ENCODE peak calls at places on chromosomes 5 and 9, in four cellular contexts. I, P, M and F are unnamed samples.

GRCh38 chr9:94937214-94937903 is 210.9 kb downstream of the AOPEP start:
- DNase-seq in I (peak), P (no peak), M (no peak), F (no peak)

GRCh38 chr5:127590154-127590722 is 58.6 kb upstream of the CTXN3 start:
- DNase-seq in I (no peak), P (no peak), M (no peak), F (no peak)

GRCh38 chr9:104682642-104683041 is 11.7 kb upstream of the OR13D1 start:
- DNase-seq in I (peak), P (peak), M (peak), F (no peak)

GRCh38 chr5:9056046-9056445 is 489.8 kb downstream of the SEMA5A start:
- DNase-seq in I (no peak), P (no peak), M (no peak), F (no peak)

GRCh38 chr5:65769539-65769938 is 47.5 kb downstream of the NLN start:
- DNase-seq in I (no peak), P (no peak), M (no peak), F (no peak)

GRCh38 chr9:30796806-30797205 is 1587.6 kb upstream of the ACO1 start:
- DNase-seq in I (no peak), P (no peak), M (no peak), F (no peak)

GRCh38 chr9:36137392-36138004 is 965 bp downstream of the GLIPR2 start:
- DNase-seq in I (no peak), P (peak), M (no peak), F (peak)

GRCh38 chr5:6556089-6556801 is 76.6 kb downstream of the NSUN2 start:
- DNase-seq in I (no peak), P (no peak), M (no peak), F (no peak)

GRCh38 chr9:113488490-113488889 is 25.0 kb downstream of the RGS3 start:
- DNase-seq in I (no peak), P (no peak), M (no peak), F (no peak)

GRCh38 chr5:81409361-81409760 is 15.4 kb upstream of the ACOT12 start:
- DNase-seq in I (no peak), P (no peak), M (no peak), F (no peak)

DNA sequence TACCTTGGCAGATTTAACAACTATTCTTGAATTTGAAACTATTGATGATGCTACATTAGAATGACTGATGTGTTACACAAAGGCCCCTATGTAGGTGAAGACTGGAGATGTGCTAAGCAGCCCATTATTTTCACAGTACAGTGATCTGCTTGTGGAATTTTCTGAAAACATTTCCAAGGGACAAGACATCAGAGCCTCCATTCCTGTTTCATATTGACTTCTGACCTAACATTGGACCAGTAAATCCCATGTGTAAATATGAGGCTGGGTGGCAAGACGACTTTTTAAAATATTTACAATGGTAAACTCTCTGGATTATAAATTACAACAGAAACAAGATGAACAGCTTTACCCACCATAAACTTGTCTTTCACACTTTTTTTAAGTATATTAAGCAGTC is 265.8 kb upstream of the EFNA5 start:
- DNase-seq in I (no peak), P (no peak), M (no peak), F (no peak)
- TF ChIP-seq USF1 in I (no peak), P (no peak), M (no peak), F (no peak)

DNA sequence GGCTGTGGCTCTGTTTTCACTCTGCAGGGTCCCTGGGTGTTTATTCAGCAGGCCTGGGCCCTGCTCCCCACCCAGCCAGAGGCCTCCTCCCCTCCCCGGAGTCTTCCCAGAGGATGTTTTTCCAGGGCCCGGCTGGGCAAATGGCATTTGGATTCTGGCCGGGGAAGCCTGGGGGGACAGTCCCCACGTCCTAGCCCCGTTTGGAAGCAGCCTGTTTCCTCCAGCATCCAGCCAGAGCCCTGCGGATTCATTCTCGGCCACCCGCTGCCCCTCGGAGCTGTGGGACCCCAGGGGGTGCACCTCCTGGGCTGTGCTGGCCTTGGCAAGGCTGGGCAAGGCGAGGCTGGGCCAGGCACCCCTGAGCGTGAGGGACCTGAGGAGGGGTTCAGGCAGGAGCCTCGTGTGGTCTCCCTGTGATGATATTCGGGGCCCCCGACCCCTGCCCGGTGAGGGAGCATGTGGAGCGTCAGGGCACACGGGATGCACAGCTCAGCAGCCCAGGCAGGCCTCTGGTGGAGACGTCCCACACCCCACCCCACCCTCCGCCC is 48.8 kb upstream of the EGFL7 start:
- DNase-seq in I (no peak), P (no peak), M (no peak), F (no peak)
- TF ChIP-seq USF1 in I (no peak), P (no peak), M (no peak), F (no peak)

DNA sequence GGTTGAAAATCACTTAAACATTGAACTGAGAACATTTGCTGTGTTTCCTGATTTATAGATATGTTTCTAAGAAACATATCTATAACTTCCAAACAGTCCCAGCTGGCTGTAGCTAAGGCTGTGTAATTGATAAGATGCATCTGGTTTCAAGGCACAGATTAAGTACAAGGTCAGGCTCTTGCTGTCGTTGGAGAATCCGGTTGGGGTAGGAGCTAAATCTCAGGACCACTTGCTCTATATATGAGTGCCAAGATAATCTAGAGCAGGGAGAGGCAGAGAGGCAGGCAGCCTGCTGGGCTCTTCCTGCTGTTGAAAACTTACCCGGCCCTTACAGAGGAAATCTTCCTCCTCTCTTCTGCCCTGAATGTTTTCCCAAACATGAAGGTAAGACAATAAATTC is at the start of gene C7:
- DNase-seq in I (no peak), P (peak), M (no peak), F (no peak)
- TF ChIP-seq USF1 in I (no peak), P (no peak), M (no peak), F (no peak)

DNA sequence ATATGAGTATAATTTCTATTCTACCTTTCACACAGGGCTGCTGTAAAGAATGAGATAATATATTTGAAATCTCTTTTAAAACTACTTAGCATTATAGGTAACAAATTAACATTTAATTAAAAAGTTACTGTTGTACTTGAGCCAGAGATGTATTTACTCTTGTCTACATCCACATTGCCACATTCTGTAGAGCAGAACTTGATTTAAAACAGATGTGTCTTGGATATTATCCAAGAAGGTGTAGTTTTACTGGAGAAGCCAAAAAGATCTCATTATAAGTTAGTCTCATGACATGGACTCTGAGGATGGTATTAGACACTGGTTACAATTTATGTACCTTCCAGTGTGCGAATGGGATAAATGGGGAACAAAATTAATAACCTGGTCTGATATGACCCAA is 293.1 kb upstream of the CCNH start:
- DNase-seq in I (no peak), P (peak), M (no peak), F (no peak)
- TF ChIP-seq USF1 in I (no peak), P (no peak), M (no peak), F (no peak)

DNA sequence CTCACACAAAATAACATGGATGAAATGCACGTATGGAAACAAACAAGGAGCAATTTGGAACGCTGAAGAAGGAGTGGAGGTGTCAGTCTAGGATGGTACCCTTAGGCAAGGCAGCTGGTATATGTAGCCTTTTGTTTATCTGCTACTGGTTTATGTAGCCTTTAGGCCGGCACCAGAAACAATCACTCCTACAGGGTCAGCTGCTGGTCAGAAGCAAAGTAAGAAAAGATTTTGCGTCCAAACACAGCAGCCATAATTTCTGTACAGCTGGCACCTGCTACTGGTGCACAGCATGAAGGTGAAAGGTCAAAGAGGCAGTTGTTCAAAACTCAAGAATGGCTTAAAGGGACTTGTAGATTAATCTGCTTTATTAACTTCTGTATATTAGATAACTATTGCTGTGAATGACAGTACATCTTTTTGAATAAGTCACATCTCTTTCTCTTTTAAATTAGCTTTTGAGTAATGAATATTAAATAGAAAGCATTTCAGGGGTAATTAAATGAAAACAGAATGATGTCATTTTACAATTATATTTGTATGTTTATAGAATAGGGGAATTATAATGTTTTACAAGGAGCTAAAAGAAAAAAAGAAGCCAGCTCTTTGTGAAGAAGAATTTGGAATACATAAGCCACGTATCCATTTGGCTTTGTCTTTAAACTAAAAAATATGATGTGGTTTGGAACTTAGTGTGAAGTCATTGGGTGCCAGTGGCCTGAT is 33.1 kb upstream of the TLX3 start:
- DNase-seq in I (no peak), P (peak), M (no peak), F (no peak)
- TF ChIP-seq USF1 in I (no peak), P (no peak), M (no peak), F (no peak)

GRCh38 chr5:36436306-36436705 is 134.6 kb upstream of the RANBP3L start:
- DNase-seq in I (no peak), P (no peak), M (no peak), F (no peak)
- TF ChIP-seq USF1 in I (no peak), P (no peak), M (no peak), F (no peak)

GRCh38 chr5:157024213-157024959 is 34.5 kb downstream of the HAVCR1 start:
- DNase-seq in I (no peak), P (no peak), M (no peak), F (no peak)

GRCh38 chr5:157020002-157020401 is 38.9 kb downstream of the HAVCR1 start:
- DNase-seq in I (no peak), P (no peak), M (no peak), F (no peak)

GRCh38 chr5:157022002-157022401 is 36.9 kb downstream of the HAVCR1 start:
- DNase-seq in I (no peak), P (no peak), M (no peak), F (no peak)

GRCh38 chr5:157025093-157025698 is 33.7 kb downstream of the HAVCR1 start:
- DNase-seq in I (no peak), P (no peak), M (peak), F (no peak)

GRCh38 chr5:157020508-157021213 is 38.3 kb downstream of the HAVCR1 start:
- DNase-seq in I (no peak), P (no peak), M (no peak), F (no peak)
- TF ChIP-seq USF1 in I (no peak), P (no peak), M (no peak), F (no peak)

GRCh38 chr9:135769489-135770202 is 67.7 kb downstream of the KCNT1 start:
- DNase-seq in I (no peak), P (no peak), M (no peak), F (no peak)
- TF ChIP-seq USF1 in I (peak), P (no peak), M (no peak), F (no peak)